ENCODE peak calls at places on chromosome 3, in seven cellular contexts. B is dorsolateral prefrontal cortex, F is astrocyte, Y is transverse colon, P is AG10803, T is HFFc6, U is HL-60. V is an unnamed sample.

GRCh38 chr3:154933581-154933980 is 146.5 kb upstream of the MME start:
- DNase-seq in T (no peak), F (no peak), U (no peak), P (peak), B (no peak), Y (no peak), V (no peak)

GRCh38 chr3:8629151-8630021 is 15.2 kb downstream of the SSUH2 start:
- DNase-seq in P (peak), T (peak), U (peak), Y (peak), B (no peak), F (peak), V (peak)

GRCh38 chr3:131960324-131960723 is 74.5 kb downstream of the CPNE4 start:
- DNase-seq in T (no peak), F (no peak), U (no peak), B (no peak), P (peak), Y (no peak), V (peak)

GRCh38 chr3:150737874-150738679 is 24.9 kb downstream of the SIAH2 start:
- DNase-seq in U (peak), Y (no peak), P (peak), T (no peak), B (no peak), F (peak), V (peak)

GRCh38 chr3:38782148-38782547 is 33.9 kb downstream of the SCN10A start:
- DNase-seq in B (no peak), Y (no peak), P (no peak), T (no peak), F (no peak), U (no peak), V (peak)

GRCh38 chr3:33392703-33393125 is 47.5 kb downstream of the UBP1 start:
- DNase-seq in T (peak), P (peak), B (no peak), F (peak), Y (no peak), U (no peak), V (peak)

GRCh38 chr3:25473246-25473645 is 45.2 kb downstream of the RARB start:
- DNase-seq in T (peak), U (no peak), F (no peak), P (no peak), B (no peak), Y (no peak), V (no peak)

GRCh38 chr3:81198766-81199165 is 562.7 kb downstream of the GBE1 start:
- DNase-seq in Y (no peak), B (no peak), F (no peak), T (no peak), U (no peak), P (no peak), V (peak)

GRCh38 chr3:166085164-166085830 is 248.1 kb upstream of the BCHE start:
- DNase-seq in T (no peak), F (no peak), Y (no peak), B (no peak), U (no peak), P (no peak), V (no peak)

GRCh38 chr3:100844063-100844936 is 135.0 kb downstream of the TFG start:
- DNase-seq in T (no peak), U (no peak), F (peak), Y (no peak), B (no peak), P (no peak), V (no peak)

GRCh38 chr3:123876858-123877257 is 7.3 kb downstream of the MYLK start:
- DNase-seq in U (no peak), Y (no peak), B (no peak), F (no peak), P (no peak), T (no peak), V (no peak)

GRCh38 chr3:120170223-120170622 is 76.0 kb upstream of the GSK3B start:
- DNase-seq in T (peak), F (peak), Y (no peak), B (no peak), P (peak), U (no peak), V (peak)

GRCh38 chr3:26556637-26557036 is 65.9 kb upstream of the LRRC3B start:
- DNase-seq in U (no peak), P (no peak), B (no peak), F (no peak), T (no peak), Y (no peak), V (no peak)

GRCh38 chr3:33687406-33688010 is 30.5 kb downstream of the CLASP2 start:
- DNase-seq in P (peak), Y (no peak), U (no peak), T (peak), F (peak), B (no peak), V (peak)

GRCh38 chr3:170470063-170471006 is 51.7 kb downstream of the CLDN11 start:
- DNase-seq in U (no peak), Y (no peak), B (peak), F (peak), P (peak), T (peak), V (peak)

GRCh38 chr3:45437388-45437787 is 49.0 kb downstream of the LARS2 start:
- DNase-seq in P (peak), Y (no peak), U (no peak), B (peak), T (peak), F (no peak), V (no peak)

GRCh38 chr3:105862217-105862616 is 6.6 kb downstream of the CBLB start:
- DNase-seq in U (no peak), P (no peak), Y (no peak), F (no peak), T (no peak), B (no peak), V (no peak)

GRCh38 chr3:72258366-72258765 is 473.4 kb upstream of the PROK2 start:
- DNase-seq in U (no peak), T (no peak), P (no peak), Y (no peak), B (no peak), F (no peak), V (no peak)

GRCh38 chr3:196097373-196098154 is 15.7 kb upstream of the TFRC start:
- DNase-seq in F (no peak), U (no peak), Y (no peak), B (no peak), P (no peak), T (no peak), V (no peak)

GRCh38 chr3:174775603-174776002 is 83.5 kb upstream of the NAALADL2 start:
- DNase-seq in P (no peak), F (peak), B (no peak), Y (no peak), U (no peak), T (no peak), V (peak)

GRCh38 chr3:196149375-196149774 is 61.8 kb downstream of the ZDHHC19 start:
- DNase-seq in P (no peak), U (no peak), Y (no peak), B (no peak), F (no peak), T (no peak), V (no peak)

GRCh38 chr3:193783166-193783896 is 190.3 kb downstream of the OPA1 start:
- DNase-seq in B (no peak), P (peak), Y (no peak), T (no peak), U (no peak), F (peak), V (no peak)

GRCh38 chr3:139284221-139284620 is 59.6 kb upstream of the MRPS22 start:
- DNase-seq in T (peak), F (no peak), Y (no peak), P (peak), B (no peak), U (no peak), V (no peak)

GRCh38 chr3:184160456-184160855 is 5.3 kb downstream of the DVL3 start:
- DNase-seq in P (peak), B (no peak), F (peak), Y (no peak), U (no peak), T (no peak), V (peak)

GRCh38 chr3:31004025-31004678 is 109.7 kb upstream of the GADL1 start:
- DNase-seq in F (peak), B (no peak), U (no peak), Y (no peak), P (peak), T (peak), V (peak)

GRCh38 chr3:46030626-46031025 is 3.3 kb upstream of the XCR1 start:
- DNase-seq in U (no peak), B (no peak), F (no peak), P (no peak), Y (no peak), T (no peak), V (no peak)

GRCh38 chr3:152011812-152012735 is 138.6 kb downstream of the SUCNR1 start:
- DNase-seq in F (no peak), B (no peak), P (no peak), T (no peak), Y (no peak), U (no peak), V (no peak)

GRCh38 chr3:194089357-194090177 is 46.4 kb upstream of the HES1 start:
- DNase-seq in U (peak), F (peak), P (peak), Y (peak), T (peak), B (no peak), V (peak)

GRCh38 chr3:36456784-36457183 is 76.5 kb downstream of the STAC start:
- DNase-seq in B (no peak), F (no peak), Y (no peak), T (no peak), U (no peak), P (no peak), V (no peak)
- TF ChIP-seq CTCF in B (no peak), F (no peak), Y (no peak), T (no peak), U (no peak), P (no peak), V (no peak)

DNA sequence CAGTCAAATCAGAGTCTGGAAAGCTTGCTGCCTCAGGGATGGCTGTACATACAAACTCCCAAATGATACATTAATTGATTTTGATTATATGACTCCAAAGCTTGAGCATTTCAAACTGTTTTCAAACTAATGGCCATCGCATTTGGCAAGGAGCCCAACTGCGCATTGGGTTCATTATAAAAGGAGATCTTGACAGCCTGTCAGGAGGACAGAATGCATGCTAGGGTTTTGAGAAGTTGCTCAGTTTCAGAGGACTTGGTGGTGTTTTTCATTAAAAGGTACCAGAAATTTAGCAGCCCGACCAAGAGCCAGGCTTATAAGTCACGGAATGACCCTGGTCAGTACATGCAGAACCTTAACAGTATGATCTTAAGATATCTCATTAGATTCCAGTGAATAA is 117.7 kb downstream of the PTPRG start:
- DNase-seq in U (no peak), Y (no peak), B (no peak), T (no peak), F (no peak), P (no peak), V (no peak)
- TF ChIP-seq CTCF in U (no peak), Y (no peak), B (no peak), T (no peak), F (no peak), P (no peak), V (no peak)

GRCh38 chr3:14863324-14864100 is 44.8 kb downstream of the FGD5 start:
- DNase-seq in F (no peak), U (no peak), Y (no peak), P (no peak), T (no peak), B (no peak), V (no peak)
- TF ChIP-seq CTCF in F (no peak), U (no peak), Y (no peak), P (peak), T (peak), B (no peak), V (peak)

GRCh38 chr3:188926741-188927650 is 244.8 kb upstream of the TPRG1 start:
- DNase-seq in U (no peak), F (peak), B (no peak), T (no peak), Y (no peak), P (no peak), V (no peak)

GRCh38 chr3:188931531-188931930 is 240.2 kb upstream of the TPRG1 start:
- DNase-seq in B (no peak), P (no peak), F (no peak), U (no peak), Y (no peak), T (no peak), V (no peak)

GRCh38 chr3:188927971-188928370 is 243.8 kb upstream of the TPRG1 start:
- DNase-seq in F (no peak), B (no peak), T (no peak), Y (no peak), U (no peak), P (no peak), V (no peak)

GRCh38 chr3:188926141-188926540 is 245.6 kb upstream of the TPRG1 start:
- DNase-seq in F (peak), Y (no peak), B (no peak), U (no peak), T (no peak), P (no peak), V (no peak)

GRCh38 chr3:188929138-188929537 is 242.6 kb upstream of the TPRG1 start:
- DNase-seq in P (no peak), Y (no peak), T (no peak), B (peak), U (no peak), F (no peak), V (peak)
- TF ChIP-seq CTCF in P (peak), Y (peak), T (peak), B (peak), U (no peak), F (no peak), V (peak)

GRCh38 chr3:141540531-141540930 is 53.7 kb downstream of the RASA2 start:
- DNase-seq in Y (no peak), U (no peak), T (no peak), B (no peak), F (no peak), P (no peak), V (no peak)

GRCh38 chr3:141542202-141542959 is 55.6 kb downstream of the RASA2 start:
- DNase-seq in F (no peak), P (no peak), U (no peak), Y (no peak), B (no peak), T (no peak), V (no peak)

GRCh38 chr3:141544697-141545096 is 57.9 kb downstream of the RASA2 start:
- DNase-seq in B (no peak), T (no peak), F (no peak), P (no peak), Y (no peak), U (no peak), V (no peak)

GRCh38 chr3:141539441-141540187 is 52.8 kb downstream of the RASA2 start:
- DNase-seq in Y (no peak), B (no peak), F (peak), T (no peak), U (no peak), P (no peak), V (no peak)

DNA sequence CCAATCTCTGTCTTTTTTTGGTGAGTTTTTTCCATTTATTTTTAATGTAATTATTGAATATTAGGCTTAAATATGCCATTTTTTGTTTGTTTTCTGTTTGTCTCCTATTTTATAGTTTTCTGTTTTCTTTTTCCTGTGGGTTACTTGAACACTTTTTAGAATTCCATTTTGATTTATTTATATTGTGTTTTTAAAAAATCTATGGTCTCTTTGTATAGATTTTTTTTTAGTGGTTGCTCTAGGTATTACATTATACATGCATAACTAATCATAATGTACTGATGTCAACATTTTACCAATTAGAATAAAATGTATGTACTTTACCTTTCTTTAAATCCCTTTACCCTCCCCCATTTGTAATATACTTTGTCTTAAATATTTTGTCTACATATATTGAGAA is 56.2 kb downstream of the RASA2 start:
- DNase-seq in P (no peak), B (no peak), U (no peak), Y (no peak), F (no peak), T (no peak), V (no peak)
- TF ChIP-seq CTCF in P (no peak), B (no peak), U (no peak), Y (peak), F (no peak), T (peak), V (no peak)

V was measured in cardiac fibroblast.